ENCODE peak calls at places on chromosome 19, in five cellular contexts. Q is IMR-90, V is SK-N-SH, E is A549, H is GM12878. L is an unnamed sample.

GRCh38 chr19:39398297-39398864 is 7.2 kb downstream of the MED29 start:
- DNase-seq in Q (peak; percentile 84), H (no peak), E (peak; percentile 92), V (no peak), L (peak; percentile 60)

GRCh38 chr19:49161987-49162386 is 4.4 kb downstream of the TRPM4 start:
- DNase-seq in Q (peak; percentile 63), E (no peak), H (no peak), V (no peak), L (peak; percentile 52)

GRCh38 chr19:38649305-38650179 is 2.1 kb downstream of the ACTN4 start:
- DNase-seq in H (no peak), Q (no peak), E (peak; percentile 81), V (no peak), L (no peak)

GRCh38 chr19:48874309-48875135 is 2.3 kb downstream of the PPP1R15A start:
- DNase-seq in E (peak; percentile 55), Q (peak; percentile 80), H (no peak), V (no peak), L (peak; percentile 52)

GRCh38 chr19:47405854-47406417 is 13.4 kb downstream of the MEIS3 start:
- DNase-seq in V (no peak), E (no peak), H (no peak), Q (no peak), L (no peak)

GRCh38 chr19:2270157-2270571 is 11.8 kb downstream of the PEAK3 start:
- DNase-seq in H (no peak), E (no peak), Q (no peak), V (no peak), L (peak; percentile 65)

GRCh38 chr19:41868989-41869300 is 8.1 kb upstream of the CD79A start:
- DNase-seq in Q (no peak), V (no peak), E (no peak), H (no peak), L (no peak)

GRCh38 chr19:345320-345879 is 804 bp upstream of the MIER2 start:
- DNase-seq in V (no peak), Q (no peak), E (no peak), H (no peak), L (no peak)

GRCh38 chr19:10593820-10594637 is 6.9 kb upstream of the AP1M2 start:
- DNase-seq in H (peak; percentile 72), Q (no peak), E (no peak), V (no peak), L (no peak)

GRCh38 chr19:32642771-32643170 is 32.2 kb downstream of the ANKRD27 start:
- DNase-seq in H (no peak), V (no peak), E (no peak), Q (no peak), L (no peak)

GRCh38 chr19:41433171-41433570 is 6.0 kb upstream of the B3GNT8 start:
- DNase-seq in E (no peak), V (no peak), Q (no peak), H (no peak), L (no peak)

DNA sequence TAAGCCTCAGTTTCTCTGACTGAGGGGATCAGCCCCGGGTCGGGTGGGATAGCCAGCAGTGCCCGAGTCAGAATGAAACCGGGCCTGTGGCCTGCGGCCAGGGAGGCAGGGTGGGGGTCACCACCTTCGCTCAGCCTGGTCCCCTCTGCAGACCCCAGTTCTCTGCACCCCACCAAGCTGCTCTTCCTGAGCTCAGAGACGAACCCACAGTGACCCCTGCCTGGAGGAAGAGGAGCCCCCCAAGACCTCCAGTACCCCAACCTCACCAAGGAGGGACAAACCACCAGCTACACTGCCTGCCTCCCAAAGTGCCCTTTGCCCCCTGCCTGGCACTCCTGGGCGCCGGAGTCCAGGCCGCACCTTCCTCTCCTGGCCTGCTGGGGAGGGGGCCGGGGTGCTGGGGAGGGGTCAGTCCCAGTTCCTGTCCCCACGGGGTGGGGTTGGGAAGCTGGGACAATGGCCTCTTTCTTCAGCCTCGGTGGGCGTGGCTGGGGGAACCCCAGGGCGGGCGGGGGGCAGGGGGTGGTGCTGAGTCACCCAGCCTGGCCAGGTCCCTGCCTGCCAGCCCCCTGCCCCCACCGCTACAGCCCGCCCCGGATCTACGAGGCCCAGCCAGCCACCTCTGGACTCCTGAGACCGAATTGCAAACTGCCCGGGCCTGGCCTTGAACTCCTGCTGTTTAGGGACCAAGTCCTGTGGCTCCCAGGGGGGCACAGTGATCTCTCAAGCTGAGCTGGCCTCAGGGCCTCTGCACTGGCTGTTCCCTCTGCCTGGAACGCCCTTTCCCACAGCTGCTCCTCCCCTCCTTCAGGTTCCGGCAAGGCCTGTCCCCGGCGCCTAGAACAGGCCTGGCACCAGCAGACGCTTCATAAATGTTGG is 14.3 kb downstream of the ZBTB7A start:
- DNase-seq in Q (peak; percentile 20), E (peak; percentile 76), H (no peak), V (no peak), L (no peak)
- TF ChIP-seq RCOR1 in Q (no peak), E (no peak), H (no peak), V (no peak), L (no peak)

GRCh38 chr19:5676105-5676671 is 4.1 kb downstream of the MICOS13 start:
- DNase-seq in V (no peak), E (no peak), H (no peak), Q (no peak), L (no peak)
- TF ChIP-seq RCOR1 in V (no peak), E (no peak), H (no peak), Q (no peak), L (no peak)

GRCh38 chr19:13425151-13425550 is 81.1 kb downstream of the CACNA1A start:
- DNase-seq in Q (no peak), E (no peak), H (no peak), V (no peak), L (no peak)

GRCh38 chr19:13417054-13417453 is 89.2 kb downstream of the CACNA1A start:
- DNase-seq in E (no peak), V (no peak), Q (no peak), H (peak; percentile 20), L (no peak)

GRCh38 chr19:13420780-13421179 is 85.5 kb downstream of the CACNA1A start:
- DNase-seq in Q (no peak), H (no peak), E (no peak), V (no peak), L (no peak)
- TF ChIP-seq RCOR1 in Q (no peak), H (no peak), E (no peak), V (no peak), L (no peak)

GRCh38 chr19:53294786-53295441 is 27.4 kb upstream of the VN1R4 start:
- DNase-seq in E (peak; percentile 19), H (no peak), Q (no peak), V (no peak), L (no peak)
- TF ChIP-seq RCOR1 in E (no peak), H (no peak), Q (no peak), V (no peak), L (no peak)

GRCh38 chr19:13010038-13010991 is 15.0 kb downstream of the NFIX start:
- DNase-seq in H (no peak), Q (no peak), V (no peak), E (no peak), L (no peak)
- TF ChIP-seq RCOR1 in H (no peak), Q (no peak), V (no peak), E (no peak), L (no peak)

DNA sequence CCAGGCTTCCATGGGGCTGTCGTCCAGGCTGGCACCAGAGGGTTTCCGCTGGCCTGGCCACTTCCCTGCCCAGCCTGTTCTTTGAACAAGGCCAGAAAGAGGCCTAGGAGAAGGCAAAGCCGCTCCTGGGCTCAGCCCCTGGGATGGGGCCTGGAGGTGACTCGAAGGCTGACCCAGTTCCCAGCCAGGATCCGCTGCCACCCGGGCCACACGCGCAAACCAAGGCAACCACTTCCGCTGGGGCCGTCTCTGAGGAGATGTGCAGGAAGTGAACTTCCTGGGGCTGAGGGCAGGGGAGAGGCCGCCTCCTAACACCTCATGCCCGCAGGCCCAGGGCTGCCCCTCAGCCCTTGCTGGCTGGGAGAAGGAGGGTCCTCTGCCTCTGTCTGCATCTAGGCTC is 15.2 kb downstream of the PLEKHF1 start:
- DNase-seq in E (no peak), V (no peak), H (no peak), Q (no peak), L (no peak)
- TF ChIP-seq RCOR1 in E (no peak), V (no peak), H (no peak), Q (no peak), L (no peak)

GRCh38 chr19:19568802-19569756 is 31.0 kb downstream of the CILP2 start:
- DNase-seq in Q (peak; percentile 67), V (no peak), H (no peak), E (no peak), L (no peak)
- TF ChIP-seq RCOR1 in Q (no peak), V (no peak), H (no peak), E (no peak), L (no peak)

GRCh38 chr19:23505738-23506137 is 110.5 kb upstream of the ZNF91 start:
- DNase-seq in E (no peak), Q (no peak), V (no peak), H (no peak), L (no peak)

GRCh38 chr19:23507441-23507840 is 112.2 kb upstream of the ZNF91 start:
- DNase-seq in H (no peak), E (no peak), V (no peak), Q (no peak), L (no peak)

GRCh38 chr19:23515551-23515950 is 120.3 kb upstream of the ZNF91 start:
- DNase-seq in E (no peak), Q (no peak), V (no peak), H (no peak), L (no peak)

GRCh38 chr19:23512151-23512925 is 117.1 kb upstream of the ZNF91 start:
- DNase-seq in V (no peak), E (no peak), Q (no peak), H (no peak), L (no peak)

GRCh38 chr19:23509686-23510450 is 114.6 kb upstream of the ZNF91 start:
- DNase-seq in E (no peak), Q (no peak), H (no peak), V (no peak), L (no peak)
- TF ChIP-seq RCOR1 in E (no peak), Q (no peak), H (no peak), V (no peak), L (no peak)